ENCODE peak calls at places on chromosomes 4 and X, in seven cellular contexts. Z, U, T, E, V, G and R are unnamed samples. For H3K79me1, the result is how much of the 10 kb centered on the place peaks cover.

GRCh38 chrX:151902813-151903591 is 9.7 kb upstream of the MAGEA4 start:
- DNase-seq in Z (no peak), U (no peak), T (peak), E (peak), V (peak), G (peak), R (no peak)

GRCh38 chrX:150303386-150304097 is 59.6 kb upstream of the MAMLD1 start:
- DNase-seq in Z (no peak), U (no peak), T (no peak), E (no peak), V (no peak), G (no peak), R (no peak)

GRCh38 chr4:153137168-153137567 is 67.1 kb upstream of the TRIM2 start:
- DNase-seq in Z (no peak), U (no peak), T (peak), E (peak), V (peak), G (no peak), R (no peak)

GRCh38 chrX:153877571-153878261 is 8.3 kb downstream of the L1CAM start:
- DNase-seq in Z (no peak), U (no peak), T (no peak), E (no peak), V (no peak), G (no peak), R (no peak)

GRCh38 chr4:177964061-177964460 is 521.8 kb upstream of the AGA start:
- DNase-seq in Z (no peak), U (no peak), T (no peak), E (peak), V (no peak), G (peak), R (no peak)

GRCh38 chr4:150782311-150782710 is 200.4 kb downstream of the MAB21L2 start:
- DNase-seq in Z (no peak), U (no peak), T (peak), E (peak), V (no peak), G (no peak), R (no peak)

GRCh38 chr4:56155432-56155831 is 206.7 kb downstream of the CEP135 start:
- DNase-seq in Z (no peak), U (no peak), T (no peak), E (no peak), V (no peak), G (no peak), R (no peak)

GRCh38 chr4:176964116-176964691 is 171.5 kb upstream of the VEGFC start:
- DNase-seq in Z (no peak), U (no peak), T (no peak), E (no peak), V (peak), G (no peak), R (peak)

GRCh38 chrX:78321809-78322208 is 5.6 kb downstream of the CYSLTR1 start:
- DNase-seq in Z (no peak), U (no peak), T (no peak), E (no peak), V (no peak), G (no peak), R (no peak)

GRCh38 chr4:54296548-54297203 is 67.6 kb downstream of the PDGFRA start:
- DNase-seq in Z (no peak), U (no peak), T (no peak), E (no peak), V (no peak), G (no peak), R (no peak)

GRCh38 chrX:101415180-101416130 is 7.4 kb downstream of the HNRNPH2 start:
- DNase-seq in Z (no peak), U (peak), T (peak), E (peak), V (peak), G (peak), R (peak)

GRCh38 chr4:27397886-27398285 is 537.2 kb downstream of the STIM2 start:
- DNase-seq in Z (no peak), U (no peak), T (peak), E (peak), V (no peak), G (no peak), R (no peak)

GRCh38 chrX:154348114-154348531 is 26.3 kb downstream of the FLNA start:
- DNase-seq in Z (no peak), U (no peak), T (no peak), E (no peak), V (peak), G (no peak), R (no peak)

DNA sequence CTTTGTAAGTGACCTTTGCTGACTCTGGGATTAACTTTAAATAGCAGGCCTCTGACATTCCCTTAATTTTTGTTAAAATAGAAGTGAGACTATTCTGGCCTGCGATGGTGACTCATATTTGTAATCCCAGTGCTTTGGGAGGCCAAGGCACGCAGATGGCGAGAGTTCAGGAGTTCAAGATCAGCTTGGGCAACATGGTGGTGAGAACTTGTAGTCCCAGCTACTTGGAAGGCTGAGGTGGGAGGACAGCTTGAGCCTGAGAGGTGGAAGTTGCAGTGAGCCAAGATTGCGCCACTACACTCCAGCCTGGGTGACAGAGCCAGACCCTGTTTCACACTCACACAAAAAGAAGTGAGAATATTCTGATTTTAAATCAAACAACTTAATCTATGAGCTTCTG is 27.3 kb downstream of the ZNF330 start:
- DNase-seq in Z (no peak), U (no peak), T (peak), E (peak), V (no peak), G (no peak), R (no peak)
- H2BK5ac ChIP-seq in Z (no peak), U (no peak), T (no peak), E (no peak), V (no peak), G (no peak), R (no peak)

GRCh38 chrX:49673394-49673793 is 22.4 kb downstream of the PAGE1 start:
- DNase-seq in Z (no peak), U (no peak), T (no peak), E (no peak), V (peak), G (no peak), R (no peak)

DNA sequence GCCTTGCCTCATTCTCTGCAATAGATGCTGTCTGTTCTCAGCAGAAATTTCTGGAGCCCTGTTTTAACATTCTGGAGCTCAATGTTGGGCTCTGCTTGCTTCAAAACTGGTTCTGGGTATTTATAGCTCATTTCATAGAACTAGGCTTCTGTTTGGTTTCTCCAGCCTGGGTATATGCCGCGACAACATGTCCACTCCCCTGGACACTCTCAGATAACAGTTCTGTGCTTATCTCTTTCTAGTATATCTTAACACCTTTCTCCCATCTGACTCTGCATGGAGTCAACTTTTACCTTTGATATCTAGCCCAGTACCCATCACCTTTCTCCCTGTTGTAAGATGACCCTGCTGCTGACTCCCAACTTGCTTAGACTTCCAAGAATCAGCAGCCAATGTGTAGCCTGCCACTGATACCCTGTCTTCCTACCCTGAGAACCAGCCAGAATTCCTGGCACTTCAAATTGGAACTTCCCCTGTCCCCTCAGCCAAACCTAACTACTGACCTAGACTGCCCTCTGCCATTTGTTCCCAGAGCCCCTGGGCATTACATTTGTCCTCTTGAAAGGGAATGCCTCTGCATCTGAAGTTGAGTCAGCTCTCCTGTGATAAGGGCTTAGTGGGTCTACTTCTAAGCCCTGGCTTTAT is 20.6 kb downstream of the PAGE1 start:
- DNase-seq in Z (no peak), U (no peak), T (no peak), E (no peak), V (peak), G (no peak), R (no peak)
- H3K79me1 ChIP-seq in Z (under half), U (under half), T (under half), E (under half), V (under half), G (under half), R (under half)

DNA sequence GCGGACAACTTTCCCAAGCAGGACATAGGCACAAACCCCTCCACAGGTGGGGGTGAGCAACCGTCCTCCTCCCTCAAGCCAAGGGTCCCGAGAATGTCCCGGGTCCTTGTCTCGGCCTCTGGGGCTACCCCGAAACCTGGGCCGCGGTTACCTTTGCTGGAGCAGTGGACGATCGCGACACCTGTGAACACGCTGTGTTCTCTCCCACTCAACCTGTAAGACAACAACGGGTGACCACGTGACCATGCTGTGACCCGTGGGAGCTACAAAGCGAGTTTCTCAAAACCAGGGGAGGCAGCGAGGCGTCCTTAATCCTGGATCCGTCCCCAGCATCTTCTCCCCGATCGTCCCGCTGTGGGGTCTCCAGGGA is 17.9 kb downstream of the ASMTL start:
- DNase-seq in Z (no peak), U (no peak), T (no peak), E (no peak), V (no peak), G (no peak), R (no peak)
- H2BK5ac ChIP-seq in Z (no peak), U (no peak), T (no peak), E (no peak), V (no peak), G (no peak), R (no peak)

GRCh38 chrX:130672214-130672613 is 230.8 kb downstream of the ENOX2 start:
- DNase-seq in Z (no peak), U (no peak), T (no peak), E (no peak), V (no peak), G (no peak), R (no peak)
- H3K79me1 ChIP-seq in Z (under half), U (under half), T (under half), E (under half), V (under half), G (under half), R (under half)